ENCODE peak calls at places on chromosomes 12 and 14, in five cellular contexts. K, B, O, P and L are unnamed samples.

GRCh38 chr14:77007975-77008421 is 20.5 kb downstream of the IRF2BPL start:
- DNase-seq in O (no peak), B (no peak), K (peak), P (no peak), L (no peak)

GRCh38 chr12:76332606-76333005 is 15.6 kb downstream of the BBS10 start:
- DNase-seq in K (no peak), O (no peak), P (no peak), B (no peak), L (no peak)

GRCh38 chr14:31440280-31440679 is 17.0 kb downstream of the DTD2 start:
- DNase-seq in K (no peak), P (no peak), B (no peak), O (no peak), L (no peak)

GRCh38 chr14:92316937-92317336 is 6.0 kb upstream of the SLC24A4 start:
- DNase-seq in O (no peak), K (no peak), P (no peak), B (no peak), L (no peak)

GRCh38 chr12:27975222-27976136 is 2.9 kb upstream of the PTHLH start:
- DNase-seq in P (peak), B (peak), K (no peak), O (peak), L (peak)

GRCh38 chr14:84282618-84283017 is 1247.3 kb upstream of the FLRT2 start:
- DNase-seq in O (no peak), B (no peak), K (no peak), P (no peak), L (no peak)

GRCh38 chr12:42798811-42799438 is 209.4 kb upstream of the PRICKLE1 start:
- DNase-seq in O (no peak), P (peak), K (no peak), B (peak), L (peak)

GRCh38 chr12:123131879-123132402 is 18.9 kb downstream of the PITPNM2 start:
- DNase-seq in B (no peak), P (no peak), O (no peak), K (no peak), L (no peak)

GRCh38 chr12:122888232-122888752 is 7.6 kb downstream of the VPS37B start:
- DNase-seq in O (peak), K (peak), P (peak), B (peak), L (peak)

GRCh38 chr12:57803317-57803893 is 15.1 kb downstream of the AVIL start:
- DNase-seq in P (peak), K (peak), O (peak), B (peak), L (peak)

GRCh38 chr12:116609715-116610114 is 50.5 kb downstream of the MAP1LC3B2 start:
- DNase-seq in K (no peak), P (no peak), O (peak), B (peak), L (no peak)

DNA sequence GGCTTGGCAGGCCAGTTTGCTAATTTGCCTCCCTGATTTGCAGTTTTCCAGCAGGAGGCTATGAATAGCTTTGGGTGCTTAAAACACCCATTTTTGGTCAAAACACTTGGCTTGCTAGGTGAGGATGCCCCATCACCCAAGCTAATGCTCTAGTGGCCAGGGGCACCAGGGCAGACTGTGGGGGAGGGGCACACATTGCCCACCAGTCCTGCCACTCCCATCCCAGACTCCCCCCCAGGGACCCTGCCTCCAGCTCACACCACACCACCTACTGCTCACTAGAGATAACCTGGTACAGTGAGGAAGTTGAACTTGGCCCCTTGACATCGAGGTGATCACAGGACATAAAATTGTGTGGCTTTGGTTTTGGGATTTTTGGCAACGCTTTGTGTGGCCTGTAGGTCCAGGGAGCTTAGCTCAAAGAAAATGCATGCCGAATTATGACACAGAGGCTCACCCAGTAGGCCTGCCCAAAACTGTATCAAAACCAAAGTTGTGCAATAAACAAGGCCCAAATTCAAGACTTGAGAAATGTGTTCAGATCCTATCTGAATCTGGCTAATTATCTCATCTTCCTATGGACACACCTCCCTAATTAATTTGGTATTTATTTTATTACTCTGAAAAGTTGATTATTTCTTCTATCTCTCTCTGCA is 4.3 kb downstream of the NUAK1 start:
- DNase-seq in B (no peak), O (no peak), K (no peak), P (peak), L (no peak)
- H3K4me3 ChIP-seq in B (no peak), O (no peak), K (peak), P (no peak), L (no peak)

DNA sequence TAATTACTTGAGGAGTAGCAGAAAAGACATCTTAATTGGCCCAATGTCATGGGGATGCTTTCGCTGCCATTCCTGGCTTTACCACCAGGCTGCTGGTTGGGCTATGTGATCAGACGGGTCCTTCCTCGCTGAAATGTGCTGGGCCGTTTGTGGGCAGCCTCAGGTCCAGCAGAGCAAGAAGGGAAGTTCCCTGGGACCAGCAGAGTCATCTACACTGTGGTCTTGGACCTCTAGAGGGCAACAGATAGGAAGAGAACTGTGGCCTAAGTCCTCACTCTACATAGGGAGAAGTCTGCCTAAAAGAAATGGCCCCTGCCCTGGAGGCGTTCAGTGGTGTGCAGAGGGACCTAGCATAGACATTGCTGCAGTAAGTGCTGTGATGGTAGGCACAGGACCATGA is 10.9 kb downstream of the EVL start:
- DNase-seq in P (peak), O (peak), B (peak), K (no peak), L (peak)
- TF ChIP-seq CTCF in P (peak), O (peak), B (peak), K (peak), L (peak)

GRCh38 chr14:55979096-55979495 is 139.1 kb upstream of the PELI2 start:
- DNase-seq in O (no peak), P (no peak), B (no peak), K (no peak), L (no peak)
- H3K4me3 ChIP-seq in O (no peak), P (no peak), B (no peak), K (no peak), L (no peak)

GRCh38 chr14:85535916-85536834 is 6.2 kb downstream of the FLRT2 start:
- DNase-seq in B (peak), P (peak), O (peak), K (no peak), L (peak)
- TF ChIP-seq CTCF in B (peak), P (peak), O (peak), K (peak), L (peak)